ENCODE peak calls at places on chromosomes 3 and 15, in six cellular contexts. J is posterior vena cava; X is GM12865; E is activated T-helper 2 cell treated with anti-CD3 and anti-CD28 coated beads, Interferon-gamma antibody, Interleukin-2, Interleukin-4, amounts not matched to agents 10 μg/mL and 5 μg/mL and 100 μg/mL, durations not matched to agents 14 hours and 24 hours and 36 hours; F is WTC11; S is cardiac fibroblast. P is an unnamed sample.

GRCh38 chr3:47661121-47661752 is 82.6 kb upstream of the CSPG5 start:
- DNase-seq in J (no peak), X (no peak), E (no peak), F (no peak), S (peak), P (peak)

GRCh38 chr15:66080791-66081475 is 172.6 kb downstream of the MEGF11 start:
- DNase-seq in J (peak), X (no peak), E (no peak), F (peak), S (peak), P (peak)

GRCh38 chr15:32994810-32995424 is 199.6 kb downstream of the FMN1 start:
- DNase-seq in J (no peak), X (peak), E (no peak), F (no peak), S (peak), P (peak)

GRCh38 chr3:46400000-46400734 is 6.7 kb downstream of the CCR5AS start:
- DNase-seq in J (no peak), X (no peak), E (no peak), F (no peak), S (peak), P (peak)

GRCh38 chr3:160686955-160687535 is 10.1 kb downstream of the ARL14 start:
- DNase-seq in J (no peak), X (peak), E (no peak), F (no peak), S (peak), P (peak)

GRCh38 chr3:57298041-57298440 is 5.6 kb upstream of the ASB14 start:
- DNase-seq in J (no peak), X (peak), E (no peak), F (no peak), S (no peak), P (peak)

GRCh38 chr15:65883571-65883970 is 14.3 kb downstream of the RAB11A start:
- DNase-seq in J (no peak), X (no peak), E (no peak), F (no peak), S (no peak), P (no peak)

GRCh38 chr3:197212290-197212689 is 86.1 kb downstream of the DLG1 start:
- DNase-seq in J (no peak), X (no peak), E (no peak), F (no peak), S (no peak), P (no peak)

GRCh38 chr15:29045717-29046116 is 159.9 kb downstream of the APBA2 start:
- DNase-seq in J (no peak), X (peak), E (no peak), F (no peak), S (no peak), P (peak)

GRCh38 chr3:138054057-138054456 is 44.1 kb downstream of the CLDN18 start:
- DNase-seq in J (no peak), X (no peak), E (no peak), F (no peak), S (no peak), P (no peak)

GRCh38 chr15:68791431-68792283 is 29.0 kb downstream of the ANP32A start:
- DNase-seq in J (no peak), X (peak), E (peak), F (no peak), S (no peak), P (no peak)

GRCh38 chr3:193771736-193772135 is 178.7 kb downstream of the OPA1 start:
- DNase-seq in J (no peak), X (no peak), E (no peak), F (no peak), S (no peak), P (no peak)

GRCh38 chr3:146496246-146496645 is 26.9 kb upstream of the PLSCR2 start:
- DNase-seq in J (no peak), X (no peak), E (no peak), F (no peak), S (no peak), P (no peak)

GRCh38 chr3:32872487-32873382 is 54.9 kb downstream of the TRIM71 start:
- DNase-seq in J (no peak), X (no peak), E (no peak), F (no peak), S (peak), P (no peak)